ENCODE peak calls at places on chromosome 4, in seven cellular contexts. One of them, this sample, is unnamed.

GRCh38 chr4:107640157-107640556 is 79.9 kb downstream of the PAPSS1 start:
- DNase-seq in SK-N-SH: no peak
- DNase-seq in GM12892: no peak
- DNase-seq in H1: no peak
- DNase-seq in HepG2: no peak
- DNase-seq in GM12878: no peak
- DNase-seq in K562: no peak
- DNase-seq in this sample: no peak

GRCh38 chr4:84684361-84684760 is 101.4 kb downstream of the CDS1 start:
- DNase-seq in SK-N-SH: no peak
- DNase-seq in GM12892: no peak
- DNase-seq in H1: no peak
- DNase-seq in HepG2: no peak
- DNase-seq in GM12878: no peak
- DNase-seq in K562: no peak
- DNase-seq in this sample: no peak

GRCh38 chr4:177484613-177485021 is 42.4 kb upstream of the AGA start:
- DNase-seq in SK-N-SH: no peak
- DNase-seq in GM12892: no peak
- DNase-seq in H1: no peak
- DNase-seq in HepG2: peak; percentile 17
- DNase-seq in GM12878: no peak
- DNase-seq in K562: no peak
- DNase-seq in this sample: no peak

GRCh38 chr4:142817442-142817841 is 28.7 kb downstream of the INPP4B start:
- DNase-seq in SK-N-SH: no peak
- DNase-seq in GM12892: no peak
- DNase-seq in H1: no peak
- DNase-seq in HepG2: no peak
- DNase-seq in GM12878: no peak
- DNase-seq in K562: no peak
- DNase-seq in this sample: no peak

GRCh38 chr4:106201373-106201772 is 114.6 kb downstream of the TBCK start:
- DNase-seq in SK-N-SH: peak; percentile 28
- DNase-seq in GM12892: no peak
- DNase-seq in H1: no peak
- DNase-seq in HepG2: peak; percentile 7
- DNase-seq in GM12878: no peak
- DNase-seq in K562: peak; percentile 9
- DNase-seq in this sample: no peak

GRCh38 chr4:98262431-98262830 is 1.2 kb downstream of the RAP1GDS1 start:
- DNase-seq in SK-N-SH: no peak
- DNase-seq in GM12892: no peak
- DNase-seq in H1: no peak
- DNase-seq in HepG2: no peak
- DNase-seq in GM12878: no peak
- DNase-seq in K562: peak; percentile 21
- DNase-seq in this sample: no peak

GRCh38 chr4:94126669-94127068 is 81.0 kb upstream of the SMARCAD1 start:
- DNase-seq in SK-N-SH: peak; percentile 40
- DNase-seq in GM12892: no peak
- DNase-seq in H1: no peak
- DNase-seq in HepG2: peak; percentile 3
- DNase-seq in GM12878: no peak
- DNase-seq in K562: no peak
- DNase-seq in this sample: no peak

GRCh38 chr4:127103723-127104122 is 529.0 kb upstream of the INTU start:
- DNase-seq in SK-N-SH: no peak
- DNase-seq in GM12892: no peak
- DNase-seq in H1: no peak
- DNase-seq in HepG2: no peak
- DNase-seq in GM12878: no peak
- DNase-seq in K562: no peak
- DNase-seq in this sample: no peak

GRCh38 chr4:56127698-56128097 is 179.0 kb downstream of the CEP135 start:
- DNase-seq in SK-N-SH: no peak
- DNase-seq in GM12892: no peak
- DNase-seq in H1: no peak
- DNase-seq in HepG2: no peak
- DNase-seq in GM12878: no peak
- DNase-seq in K562: no peak
- DNase-seq in this sample: no peak

GRCh38 chr4:151195801-151196200 is 81.2 kb upstream of the PRSS48 start:
- DNase-seq in SK-N-SH: no peak
- DNase-seq in GM12892: no peak
- DNase-seq in H1: no peak
- DNase-seq in HepG2: no peak
- DNase-seq in GM12878: no peak
- DNase-seq in K562: no peak
- DNase-seq in this sample: no peak

GRCh38 chr4:149896428-149896827 is 80.8 kb upstream of the IQCM start:
- DNase-seq in SK-N-SH: no peak
- DNase-seq in GM12892: no peak
- DNase-seq in H1: no peak
- DNase-seq in HepG2: no peak
- DNase-seq in GM12878: no peak
- DNase-seq in K562: no peak
- DNase-seq in this sample: no peak

GRCh38 chr4:149121015-149121404 is 678.8 kb upstream of the NR3C2 start:
- DNase-seq in SK-N-SH: no peak
- DNase-seq in GM12892: no peak
- DNase-seq in H1: no peak
- DNase-seq in HepG2: no peak
- DNase-seq in GM12878: no peak
- DNase-seq in K562: no peak
- DNase-seq in this sample: no peak

GRCh38 chr4:48031802-48032525 is 15.4 kb downstream of the NIPAL1 start:
- DNase-seq in SK-N-SH: no peak
- DNase-seq in GM12892: no peak
- DNase-seq in H1: no peak
- DNase-seq in HepG2: no peak
- DNase-seq in GM12878: no peak
- DNase-seq in K562: no peak
- DNase-seq in this sample: no peak
- TF ChIP-seq TAF1 in SK-N-SH: no peak
- TF ChIP-seq TAF1 in GM12892: no peak
- TF ChIP-seq TAF1 in H1: no peak
- TF ChIP-seq TAF1 in HepG2: no peak
- TF ChIP-seq TAF1 in GM12878: no peak
- TF ChIP-seq TAF1 in K562: no peak
- TF ChIP-seq TAF1 in this sample: no peak

DNA sequence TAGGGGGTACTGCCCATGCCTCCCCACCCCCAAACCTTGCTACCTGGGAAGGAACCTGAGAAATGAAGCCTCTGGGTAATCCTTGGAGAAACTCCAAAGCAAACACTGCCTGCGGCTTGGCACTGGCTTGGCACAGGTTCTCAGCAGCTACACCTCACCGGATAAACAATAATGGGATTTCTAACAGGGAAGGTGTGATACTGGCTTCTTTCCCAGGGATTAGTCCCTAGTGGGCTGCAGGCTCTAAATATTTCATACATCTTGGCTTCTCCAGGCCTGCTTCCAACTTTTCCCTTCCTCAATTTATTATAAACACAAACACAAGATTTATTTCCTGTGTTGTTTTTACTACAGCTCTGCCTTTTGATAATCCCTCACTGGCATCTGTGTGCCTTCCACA is 12.5 kb downstream of the SEC24D start:
- DNase-seq in SK-N-SH: no peak
- DNase-seq in GM12892: no peak
- DNase-seq in H1: no peak
- DNase-seq in HepG2: no peak
- DNase-seq in GM12878: no peak
- DNase-seq in K562: no peak
- DNase-seq in this sample: no peak
- TF ChIP-seq TAF1 in SK-N-SH: no peak
- TF ChIP-seq TAF1 in GM12892: no peak
- TF ChIP-seq TAF1 in H1: no peak
- TF ChIP-seq TAF1 in HepG2: no peak
- TF ChIP-seq TAF1 in GM12878: no peak
- TF ChIP-seq TAF1 in K562: no peak
- TF ChIP-seq TAF1 in this sample: no peak

GRCh38 chr4:92566284-92566683 is 262.5 kb downstream of the GRID2 start:
- DNase-seq in SK-N-SH: no peak
- DNase-seq in GM12892: no peak
- DNase-seq in H1: no peak
- DNase-seq in HepG2: no peak
- DNase-seq in GM12878: no peak
- DNase-seq in K562: no peak
- DNase-seq in this sample: no peak
- TF ChIP-seq TAF1 in SK-N-SH: no peak
- TF ChIP-seq TAF1 in GM12892: no peak
- TF ChIP-seq TAF1 in H1: no peak
- TF ChIP-seq TAF1 in HepG2: no peak
- TF ChIP-seq TAF1 in GM12878: no peak
- TF ChIP-seq TAF1 in K562: no peak
- TF ChIP-seq TAF1 in this sample: no peak

DNA sequence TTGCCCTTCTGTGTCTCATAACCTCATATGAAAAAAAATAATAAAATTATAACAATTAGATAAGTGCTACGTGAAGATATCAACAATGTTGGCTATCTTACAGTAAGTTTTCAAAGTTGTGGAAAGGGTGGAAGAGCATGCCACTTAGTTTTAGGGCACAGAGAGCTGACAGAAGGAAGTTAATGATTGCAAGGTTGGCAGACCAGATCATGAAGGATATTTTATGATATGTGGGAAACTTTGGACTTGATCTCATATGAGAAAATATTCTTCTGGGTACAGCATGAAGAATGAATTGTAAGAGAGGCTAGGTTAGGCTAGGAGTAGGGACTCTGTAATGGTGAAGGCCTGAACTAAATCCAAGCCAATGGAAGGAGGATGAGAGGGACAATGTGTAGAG is 34.5 kb downstream of the MGAT4D start:
- DNase-seq in SK-N-SH: no peak
- DNase-seq in GM12892: no peak
- DNase-seq in H1: no peak
- DNase-seq in HepG2: no peak
- DNase-seq in GM12878: no peak
- DNase-seq in K562: no peak
- DNase-seq in this sample: no peak
- TF ChIP-seq TAF1 in SK-N-SH: no peak
- TF ChIP-seq TAF1 in GM12892: no peak
- TF ChIP-seq TAF1 in H1: no peak
- TF ChIP-seq TAF1 in HepG2: no peak
- TF ChIP-seq TAF1 in GM12878: no peak
- TF ChIP-seq TAF1 in K562: no peak
- TF ChIP-seq TAF1 in this sample: no peak

GRCh38 chr4:183321079-183321478 is 1.0 kb upstream of the CLDN22 start:
- DNase-seq in SK-N-SH: no peak
- DNase-seq in GM12892: no peak
- DNase-seq in H1: no peak
- DNase-seq in HepG2: no peak
- DNase-seq in GM12878: no peak
- DNase-seq in K562: no peak
- DNase-seq in this sample: no peak
- TF ChIP-seq TAF1 in SK-N-SH: no peak
- TF ChIP-seq TAF1 in GM12892: no peak
- TF ChIP-seq TAF1 in H1: no peak
- TF ChIP-seq TAF1 in HepG2: no peak
- TF ChIP-seq TAF1 in GM12878: no peak
- TF ChIP-seq TAF1 in K562: no peak
- TF ChIP-seq TAF1 in this sample: no peak

This sample was measured in GM12891.